ENCODE peak calls at places on chromosome 22, in eight cellular contexts. V is body of pancreas, F is cardiac fibroblast, U is AG04449, P is astrocyte of the spinal cord, D is gastrocnemius medialis, S is astrocyte, Z is tibial nerve. R is an unnamed sample.

GRCh38 chr22:23557036-23557435 is 23.1 kb downstream of the IGLL1 start:
- DNase-seq in V (no peak), F (no peak), U (no peak), P (no peak), D (no peak), S (no peak), Z (no peak), R (no peak)

GRCh38 chr22:20395181-20395896 is 1.4 kb downstream of the ZNF74 start:
- DNase-seq in V (no peak), F (no peak), U (no peak), P (no peak), D (no peak), S (no peak), Z (no peak), R (no peak)

GRCh38 chr22:39087881-39088687 is 9.0 kb upstream of the APOBEC3H start:
- DNase-seq in V (no peak), F (no peak), U (no peak), P (no peak), D (no peak), S (no peak), Z (no peak), R (no peak)

GRCh38 chr22:29767289-29768051 is at the start of gene UQCR10:
- DNase-seq in V (peak; percentile 95), F (peak; percentile 94), U (no peak), P (peak; percentile 95), D (peak; percentile 78), S (peak; percentile 79), Z (peak; percentile 86), R (peak; percentile 89)

GRCh38 chr22:31122532-31123291 is at the start of gene INPP5J:
- DNase-seq in V (peak; percentile 84), F (peak; percentile 46), U (no peak), P (peak; percentile 49), D (no peak), S (peak; percentile 39), Z (no peak), R (no peak)

GRCh38 chr22:29265929-29266328 is 1.9 kb downstream of the RHBDD3 start:
- DNase-seq in V (no peak), F (no peak), U (no peak), P (no peak), D (no peak), S (no peak), Z (no peak), R (no peak)

GRCh38 chr22:20304646-20305045 is 15.2 kb downstream of the DGCR6L start:
- DNase-seq in V (no peak), F (no peak), U (no peak), P (no peak), D (no peak), S (no peak), Z (no peak), R (no peak)

GRCh38 chr22:28052818-28053217 is 133.8 kb upstream of the PITPNB start:
- DNase-seq in V (no peak), F (no peak), U (no peak), P (no peak), D (no peak), S (no peak), Z (no peak), R (no peak)

GRCh38 chr22:44892803-44893730 is 116.7 kb downstream of the PHF21B start:
- DNase-seq in V (no peak), F (no peak), U (no peak), P (no peak), D (no peak), S (no peak), Z (no peak), R (no peak)

GRCh38 chr22:33919591-33920501 is at the start of gene LARGE1:
- DNase-seq in V (peak; percentile 65), F (peak; percentile 37), U (no peak), P (no peak), D (peak; percentile 55), S (no peak), Z (peak; percentile 15), R (peak; percentile 28)

GRCh38 chr22:33918676-33919590 is 1.3 kb downstream of the LARGE1 start:
- DNase-seq in V (no peak), F (peak; percentile 44), U (no peak), P (no peak), D (no peak), S (peak; percentile 12), Z (no peak), R (peak; percentile 43)

GRCh38 chr22:33920927-33921575 is 775 bp upstream of the LARGE1 start:
- DNase-seq in V (peak; percentile 98), F (peak; percentile 95), U (peak; percentile 59), P (peak; percentile 94), D (peak; percentile 95), S (peak; percentile 86), Z (peak; percentile 97), R (peak; percentile 96)

GRCh38 chr22:33914699-33915098 is 5.6 kb downstream of the LARGE1 start:
- DNase-seq in V (no peak), F (no peak), U (no peak), P (no peak), D (no peak), S (no peak), Z (no peak), R (no peak)

DNA sequence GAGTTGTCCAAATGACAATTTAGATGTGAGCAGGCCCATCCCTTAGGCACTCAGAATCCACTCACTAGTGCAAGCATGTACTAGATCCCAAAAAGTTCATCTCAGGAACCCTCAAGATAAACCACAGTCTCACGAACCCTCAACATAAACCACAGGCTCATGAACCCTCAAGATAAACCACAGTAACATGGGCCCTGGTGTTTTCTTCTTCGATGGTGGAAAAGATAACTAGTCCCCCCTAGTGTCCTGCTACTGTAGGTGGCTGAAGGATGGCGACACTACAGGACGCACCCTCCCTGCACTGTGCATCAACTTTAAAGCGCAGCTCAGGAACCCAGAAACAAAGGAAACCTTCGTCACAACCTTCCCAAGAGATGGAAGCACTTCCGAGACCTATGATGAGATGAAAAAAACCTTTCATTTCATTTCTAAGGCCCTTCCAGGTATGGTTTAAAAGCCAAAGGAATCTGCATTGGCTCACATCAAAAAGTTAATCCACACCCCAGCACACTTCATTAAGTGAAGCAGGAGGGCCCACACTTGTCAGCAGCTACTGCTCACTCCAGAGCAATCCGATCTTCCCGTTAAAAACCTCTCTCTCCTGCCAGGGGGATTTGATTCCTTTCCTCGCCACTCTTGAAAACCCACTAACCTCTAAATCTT is 2.4 kb downstream of the LARGE1 start:
- DNase-seq in V (no peak), F (peak; percentile 31), U (no peak), P (no peak), D (no peak), S (no peak), Z (no peak), R (peak; percentile 32)
- TF ChIP-seq CTCF in V (no peak), F (no peak), U (peak; percentile 29), P (peak; percentile 7), D (peak; percentile 35), S (no peak), Z (peak; percentile 15), R (peak; percentile 52)

GRCh38 chr22:36833073-36833472 is 16.2 kb upstream of the PVALB start:
- DNase-seq in V (no peak), F (no peak), U (no peak), P (no peak), D (no peak), S (no peak), Z (no peak), R (no peak)
- H3K4me3 ChIP-seq in V (no peak overlapping the region), F (no peak overlapping the region), U (no peak overlapping the region), P (no peak overlapping the region), D (no peak overlapping the region), S (no peak overlapping the region), Z (no peak overlapping the region), R (no peak overlapping the region)

GRCh38 chr22:41813726-41814410 is 13.4 kb downstream of the CCDC134 start:
- DNase-seq in V (no peak), F (no peak), U (no peak), P (no peak), D (no peak), S (no peak), Z (no peak), R (no peak)
- TF ChIP-seq CTCF in V (no peak), F (no peak), U (no peak), P (no peak), D (no peak), S (no peak), Z (no peak), R (no peak)

GRCh38 chr22:33054276-33054675 is 3.9 kb downstream of the SYN3 start:
- DNase-seq in V (no peak), F (no peak), U (no peak), P (no peak), D (no peak), S (no peak), Z (no peak), R (no peak)

GRCh38 chr22:33062402-33062801 is 4.2 kb upstream of the SYN3 start:
- DNase-seq in V (no peak), F (no peak), U (no peak), P (no peak), D (no peak), S (no peak), Z (no peak), R (no peak)

GRCh38 chr22:33053323-33053722 is 4.9 kb downstream of the SYN3 start:
- DNase-seq in V (no peak), F (no peak), U (no peak), P (no peak), D (no peak), S (no peak), Z (no peak), R (no peak)

GRCh38 chr22:33056108-33056507 is 2.1 kb downstream of the SYN3 start:
- DNase-seq in V (no peak), F (no peak), U (no peak), P (no peak), D (no peak), S (no peak), Z (no peak), R (no peak)

GRCh38 chr22:33057363-33057995 is 702 bp downstream of the SYN3 start:
- DNase-seq in V (no peak), F (no peak), U (no peak), P (no peak), D (no peak), S (no peak), Z (no peak), R (no peak)
- H3K4me3 ChIP-seq in V (no peak overlapping the region), F (no peak overlapping the region), U (no peak overlapping the region), P (no peak overlapping the region), D (no peak overlapping the region), S (no peak overlapping the region), Z (peak overlapping the region; percentile 32), R (no peak overlapping the region)